ENCODE peak calls at places on chromosomes 4 and X, in seven cellular contexts. One of them, this sample, is unnamed. For H3K36me3, the result is how much of the 10 kb centered on the place peaks cover.

GRCh38 chr4:128757712-128758111 is 51.8 kb upstream of the JADE1 start:
- DNase-seq in tibial artery: peak
- DNase-seq in GM12878: no peak
- DNase-seq in small intestine: no peak
- DNase-seq in Panc1: no peak
- DNase-seq in left ventricle myocardium inferior: peak
- DNase-seq in GM23338: peak
- DNase-seq in this sample: no peak

GRCh38 chr4:107863850-107864371 is 39.2 kb downstream of the SGMS2 start:
- DNase-seq in tibial artery: no peak
- DNase-seq in GM12878: no peak
- DNase-seq in small intestine: peak
- DNase-seq in Panc1: no peak
- DNase-seq in left ventricle myocardium inferior: peak
- DNase-seq in GM23338: no peak
- DNase-seq in this sample: no peak

GRCh38 chr4:3847211-3847940 is 81.2 kb downstream of the ADRA2C start:
- DNase-seq in tibial artery: no peak
- DNase-seq in GM12878: no peak
- DNase-seq in small intestine: no peak
- DNase-seq in Panc1: no peak
- DNase-seq in left ventricle myocardium inferior: no peak
- DNase-seq in GM23338: no peak
- DNase-seq in this sample: no peak

GRCh38 chr4:17276821-17277220 is 235.1 kb downstream of the QDPR start:
- DNase-seq in tibial artery: peak
- DNase-seq in GM12878: no peak
- DNase-seq in small intestine: no peak
- DNase-seq in Panc1: no peak
- DNase-seq in left ventricle myocardium inferior: peak
- DNase-seq in GM23338: no peak
- DNase-seq in this sample: no peak

GRCh38 chrX:123504047-123504446 is 228.8 kb downstream of the THOC2 start:
- DNase-seq in tibial artery: no peak
- DNase-seq in GM12878: no peak
- DNase-seq in small intestine: no peak
- DNase-seq in Panc1: no peak
- DNase-seq in left ventricle myocardium inferior: no peak
- DNase-seq in GM23338: no peak
- DNase-seq in this sample: no peak

GRCh38 chrX:32480019-32480418 is 731.3 kb downstream of the DMD start:
- DNase-seq in tibial artery: no peak
- DNase-seq in GM12878: no peak
- DNase-seq in small intestine: no peak
- DNase-seq in Panc1: no peak
- DNase-seq in left ventricle myocardium inferior: no peak
- DNase-seq in GM23338: no peak
- DNase-seq in this sample: no peak

GRCh38 chr4:107989162-107989536 is 540 bp upstream of the HADH start:
- DNase-seq in tibial artery: no peak
- DNase-seq in GM12878: no peak
- DNase-seq in small intestine: peak
- DNase-seq in Panc1: no peak
- DNase-seq in left ventricle myocardium inferior: no peak
- DNase-seq in GM23338: no peak
- DNase-seq in this sample: no peak

GRCh38 chrX:140712413-140713173 is 3.0 kb downstream of the LINC00632 start:
- DNase-seq in tibial artery: peak
- DNase-seq in GM12878: no peak
- DNase-seq in small intestine: no peak
- DNase-seq in Panc1: no peak
- DNase-seq in left ventricle myocardium inferior: peak
- DNase-seq in GM23338: peak
- DNase-seq in this sample: no peak

GRCh38 chrX:123986377-123986776 is 24.9 kb downstream of the STAG2 start:
- DNase-seq in tibial artery: no peak
- DNase-seq in GM12878: no peak
- DNase-seq in small intestine: no peak
- DNase-seq in Panc1: no peak
- DNase-seq in left ventricle myocardium inferior: no peak
- DNase-seq in GM23338: no peak
- DNase-seq in this sample: no peak

GRCh38 chr4:133146574-133147198 is 2.4 kb upstream of the PCDH10 start:
- DNase-seq in tibial artery: peak
- DNase-seq in GM12878: no peak
- DNase-seq in small intestine: peak
- DNase-seq in Panc1: peak
- DNase-seq in left ventricle myocardium inferior: no peak
- DNase-seq in GM23338: peak
- DNase-seq in this sample: no peak

GRCh38 chrX:130563476-130563875 is 161.7 kb downstream of the RBMX2 start:
- DNase-seq in tibial artery: no peak
- DNase-seq in GM12878: no peak
- DNase-seq in small intestine: no peak
- DNase-seq in Panc1: no peak
- DNase-seq in left ventricle myocardium inferior: no peak
- DNase-seq in GM23338: no peak
- DNase-seq in this sample: no peak

GRCh38 chr4:150037251-150037856 is 40.9 kb upstream of the DCLK2 start:
- DNase-seq in tibial artery: no peak
- DNase-seq in GM12878: no peak
- DNase-seq in small intestine: no peak
- DNase-seq in Panc1: no peak
- DNase-seq in left ventricle myocardium inferior: no peak
- DNase-seq in GM23338: no peak
- DNase-seq in this sample: no peak

GRCh38 chrX:143873343-143873742 is 10.5 kb upstream of the UBE2NL start:
- DNase-seq in tibial artery: no peak
- DNase-seq in GM12878: no peak
- DNase-seq in small intestine: no peak
- DNase-seq in Panc1: no peak
- DNase-seq in left ventricle myocardium inferior: no peak
- DNase-seq in GM23338: no peak
- DNase-seq in this sample: no peak

GRCh38 chrX:45851434-45851991 is 650.8 kb upstream of the DIPK2B start:
- DNase-seq in tibial artery: no peak
- DNase-seq in GM12878: no peak
- DNase-seq in small intestine: peak
- DNase-seq in Panc1: no peak
- DNase-seq in left ventricle myocardium inferior: no peak
- DNase-seq in GM23338: peak
- DNase-seq in this sample: no peak

GRCh38 chrX:114976321-114976720 is 41.1 kb downstream of the IL13RA2 start:
- DNase-seq in tibial artery: no peak
- DNase-seq in GM12878: no peak
- DNase-seq in small intestine: no peak
- DNase-seq in Panc1: no peak
- DNase-seq in left ventricle myocardium inferior: no peak
- DNase-seq in GM23338: no peak
- DNase-seq in this sample: no peak

GRCh38 chr4:73589261-73589847 is 30.9 kb downstream of the RASSF6 start:
- DNase-seq in tibial artery: no peak
- DNase-seq in GM12878: peak
- DNase-seq in small intestine: no peak
- DNase-seq in Panc1: no peak
- DNase-seq in left ventricle myocardium inferior: no peak
- DNase-seq in GM23338: no peak
- DNase-seq in this sample: no peak

GRCh38 chr4:108881190-108881589 is 118.3 kb upstream of the ETNPPL start:
- DNase-seq in tibial artery: no peak
- DNase-seq in GM12878: no peak
- DNase-seq in small intestine: no peak
- DNase-seq in Panc1: no peak
- DNase-seq in left ventricle myocardium inferior: no peak
- DNase-seq in GM23338: no peak
- DNase-seq in this sample: no peak

GRCh38 chr4:153988446-153988845 is 199.6 kb upstream of the SFRP2 start:
- DNase-seq in tibial artery: no peak
- DNase-seq in GM12878: no peak
- DNase-seq in small intestine: no peak
- DNase-seq in Panc1: no peak
- DNase-seq in left ventricle myocardium inferior: no peak
- DNase-seq in GM23338: no peak
- DNase-seq in this sample: no peak

GRCh38 chr4:118821590-118822293 is 14.2 kb downstream of the SEC24D start:
- DNase-seq in tibial artery: no peak
- DNase-seq in GM12878: no peak
- DNase-seq in small intestine: peak
- DNase-seq in Panc1: no peak
- DNase-seq in left ventricle myocardium inferior: no peak
- DNase-seq in GM23338: no peak
- DNase-seq in this sample: no peak

GRCh38 chrX:11967986-11968385 is 170.3 kb upstream of the FRMPD4 start:
- DNase-seq in tibial artery: no peak
- DNase-seq in GM12878: no peak
- DNase-seq in small intestine: no peak
- DNase-seq in Panc1: no peak
- DNase-seq in left ventricle myocardium inferior: no peak
- DNase-seq in GM23338: no peak
- DNase-seq in this sample: no peak

GRCh38 chr4:25172964-25173917 is 13.0 kb upstream of the SEPSECS start:
- DNase-seq in tibial artery: peak
- DNase-seq in GM12878: no peak
- DNase-seq in small intestine: no peak
- DNase-seq in Panc1: peak
- DNase-seq in left ventricle myocardium inferior: no peak
- DNase-seq in GM23338: no peak
- DNase-seq in this sample: peak

DNA sequence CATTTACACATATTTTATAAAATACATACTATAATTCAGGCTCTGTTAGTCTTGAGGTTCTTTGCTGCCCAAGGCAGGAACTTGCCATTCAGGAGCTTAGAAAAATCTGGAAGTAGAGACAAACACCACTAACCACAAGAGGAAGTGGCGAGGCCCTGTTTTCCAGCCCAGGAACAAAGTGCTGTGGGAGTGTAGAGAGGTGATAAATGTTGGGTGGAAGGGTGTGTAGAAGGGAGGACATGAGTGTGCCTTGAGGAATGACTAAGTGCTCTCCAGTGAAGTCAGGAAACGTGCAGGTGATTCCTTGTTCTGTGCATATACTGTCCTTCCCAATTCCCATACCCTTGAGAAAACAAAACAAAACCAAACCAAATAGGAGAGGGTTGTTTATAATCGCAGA is 83.1 kb downstream of the GPAT3 start:
- DNase-seq in tibial artery: no peak
- DNase-seq in GM12878: no peak
- DNase-seq in small intestine: peak
- DNase-seq in Panc1: no peak
- DNase-seq in left ventricle myocardium inferior: no peak
- DNase-seq in GM23338: no peak
- DNase-seq in this sample: no peak
- H3K27ac ChIP-seq in tibial artery: no peak
- H3K27ac ChIP-seq in GM12878: no peak
- H3K27ac ChIP-seq in small intestine: peak
- H3K27ac ChIP-seq in Panc1: no peak
- H3K27ac ChIP-seq in left ventricle myocardium inferior: peak
- H3K27ac ChIP-seq in GM23338: no peak
- H3K27ac ChIP-seq in this sample: no peak

GRCh38 chrX:48940404-48940955 is 16.9 kb downstream of the OTUD5 start:
- DNase-seq in tibial artery: no peak
- DNase-seq in GM12878: no peak
- DNase-seq in small intestine: no peak
- DNase-seq in Panc1: no peak
- DNase-seq in left ventricle myocardium inferior: no peak
- DNase-seq in GM23338: no peak
- DNase-seq in this sample: no peak
- H3K36me3 ChIP-seq in tibial artery: under half
- H3K36me3 ChIP-seq in GM12878: under half
- H3K36me3 ChIP-seq in small intestine: under half
- H3K36me3 ChIP-seq in Panc1: under half
- H3K36me3 ChIP-seq in left ventricle myocardium inferior: under half
- H3K36me3 ChIP-seq in GM23338: under half
- H3K36me3 ChIP-seq in this sample: under half

GRCh38 chr4:105976913-105977312 is 81.6 kb downstream of the NPNT start:
- DNase-seq in tibial artery: no peak
- DNase-seq in GM12878: no peak
- DNase-seq in small intestine: no peak
- DNase-seq in Panc1: no peak
- DNase-seq in left ventricle myocardium inferior: no peak
- DNase-seq in GM23338: no peak
- DNase-seq in this sample: no peak

GRCh38 chr4:105978684-105979296 is 83.5 kb downstream of the NPNT start:
- DNase-seq in tibial artery: peak
- DNase-seq in GM12878: no peak
- DNase-seq in small intestine: no peak
- DNase-seq in Panc1: no peak
- DNase-seq in left ventricle myocardium inferior: no peak
- DNase-seq in GM23338: no peak
- DNase-seq in this sample: peak

GRCh38 chr4:105979506-105979905 is 84.2 kb downstream of the NPNT start:
- DNase-seq in tibial artery: no peak
- DNase-seq in GM12878: no peak
- DNase-seq in small intestine: no peak
- DNase-seq in Panc1: no peak
- DNase-seq in left ventricle myocardium inferior: no peak
- DNase-seq in GM23338: no peak
- DNase-seq in this sample: no peak
- H3K27ac ChIP-seq in tibial artery: peak
- H3K27ac ChIP-seq in GM12878: no peak
- H3K27ac ChIP-seq in small intestine: no peak
- H3K27ac ChIP-seq in Panc1: no peak
- H3K27ac ChIP-seq in left ventricle myocardium inferior: no peak
- H3K27ac ChIP-seq in GM23338: no peak
- H3K27ac ChIP-seq in this sample: no peak

GRCh38 chr4:68336530-68336929 is 13.4 kb downstream of the YTHDC1 start:
- DNase-seq in tibial artery: no peak
- DNase-seq in GM12878: no peak
- DNase-seq in small intestine: no peak
- DNase-seq in Panc1: no peak
- DNase-seq in left ventricle myocardium inferior: no peak
- DNase-seq in GM23338: no peak
- DNase-seq in this sample: no peak

GRCh38 chr4:68338625-68339024 is 11.3 kb downstream of the YTHDC1 start:
- DNase-seq in tibial artery: no peak
- DNase-seq in GM12878: no peak
- DNase-seq in small intestine: no peak
- DNase-seq in Panc1: no peak
- DNase-seq in left ventricle myocardium inferior: no peak
- DNase-seq in GM23338: no peak
- DNase-seq in this sample: no peak

GRCh38 chr4:68337522-68337921 is 12.4 kb downstream of the YTHDC1 start:
- DNase-seq in tibial artery: no peak
- DNase-seq in GM12878: no peak
- DNase-seq in small intestine: no peak
- DNase-seq in Panc1: no peak
- DNase-seq in left ventricle myocardium inferior: no peak
- DNase-seq in GM23338: no peak
- DNase-seq in this sample: no peak

GRCh38 chr4:68342139-68342538 is 7.8 kb downstream of the YTHDC1 start:
- DNase-seq in tibial artery: no peak
- DNase-seq in GM12878: no peak
- DNase-seq in small intestine: no peak
- DNase-seq in Panc1: no peak
- DNase-seq in left ventricle myocardium inferior: no peak
- DNase-seq in GM23338: peak
- DNase-seq in this sample: no peak

DNA sequence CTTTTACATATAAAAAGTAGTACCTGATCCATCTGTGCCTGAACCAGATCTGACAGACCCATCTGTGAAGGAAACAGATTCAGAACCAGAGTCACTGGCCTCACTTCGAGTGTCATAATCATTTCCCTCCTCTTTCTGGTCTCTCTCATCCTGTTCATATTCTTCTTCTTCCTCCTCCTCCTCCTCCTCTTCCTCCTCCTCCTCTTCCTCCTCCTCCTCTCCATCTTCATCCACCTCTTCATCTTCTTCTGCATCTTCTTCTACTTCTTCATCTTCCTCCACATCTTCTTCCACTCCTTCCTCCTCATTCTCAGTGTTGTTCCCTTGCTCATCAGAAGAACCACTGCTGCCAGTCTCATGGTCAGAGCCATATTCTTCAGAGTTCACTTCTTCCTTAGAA is 12.9 kb downstream of the YTHDC1 start:
- DNase-seq in tibial artery: no peak
- DNase-seq in GM12878: no peak
- DNase-seq in small intestine: no peak
- DNase-seq in Panc1: no peak
- DNase-seq in left ventricle myocardium inferior: no peak
- DNase-seq in GM23338: no peak
- DNase-seq in this sample: no peak
- H3K36me3 ChIP-seq in tibial artery: under half
- H3K36me3 ChIP-seq in GM12878: under half
- H3K36me3 ChIP-seq in small intestine: under half
- H3K36me3 ChIP-seq in Panc1: under half
- H3K36me3 ChIP-seq in left ventricle myocardium inferior: half or more
- H3K36me3 ChIP-seq in GM23338: under half
- H3K36me3 ChIP-seq in this sample: under half